ENCODE peak calls at places on chromosomes 1 and 21, in nine cellular contexts. One of them, this sample, is unnamed.

GRCh38 chr1:198892065-198892464 is 253.2 kb downstream of the PTPRC start:
- DNase-seq in lower lobe of right lung: no peak
- DNase-seq in anterior cingulate cortex: no peak
- DNase-seq in stimulated activated CD8-positive, alpha-beta memory T cell treated with anti-CD3 and anti-CD28 coated beads, Interleukin-15, amount 100 ng/mL, for 48 hours: no peak
- DNase-seq in NCI-H146: peak
- DNase-seq in activated CD4-positive, alpha-beta T cell treated with anti-CD3 and anti-CD28 coated beads for 48 hours: no peak
- DNase-seq in CD4-positive, alpha-beta memory T cell: no peak
- DNase-seq in EL: peak
- DNase-seq in endodermal cell: no peak
- DNase-seq in this sample: no peak

GRCh38 chr1:40301541-40302299 is 15.4 kb downstream of the COL9A2 start:
- DNase-seq in EL: no peak
- DNase-seq in CD4-positive, alpha-beta memory T cell: no peak
- DNase-seq in lower lobe of right lung: no peak
- DNase-seq in activated CD4-positive, alpha-beta T cell treated with anti-CD3 and anti-CD28 coated beads for 48 hours: no peak
- DNase-seq in stimulated activated CD8-positive, alpha-beta memory T cell treated with anti-CD3 and anti-CD28 coated beads, Interleukin-15, amount 100 ng/mL, for 48 hours: no peak
- DNase-seq in anterior cingulate cortex: no peak
- DNase-seq in endodermal cell: no peak
- DNase-seq in NCI-H146: no peak
- DNase-seq in this sample: no peak

GRCh38 chr21:35211767-35212166 is 162.7 kb upstream of the RUNX1 start:
- DNase-seq in stimulated activated CD8-positive, alpha-beta memory T cell treated with anti-CD3 and anti-CD28 coated beads, Interleukin-15, amount 100 ng/mL, for 48 hours: no peak
- DNase-seq in endodermal cell: no peak
- DNase-seq in CD4-positive, alpha-beta memory T cell: no peak
- DNase-seq in activated CD4-positive, alpha-beta T cell treated with anti-CD3 and anti-CD28 coated beads for 48 hours: no peak
- DNase-seq in anterior cingulate cortex: no peak
- DNase-seq in NCI-H146: no peak
- DNase-seq in EL: no peak
- DNase-seq in lower lobe of right lung: no peak
- DNase-seq in this sample: no peak

GRCh38 chr1:225828706-225829344 is 18.9 kb downstream of the EPHX1 start:
- DNase-seq in endodermal cell: no peak
- DNase-seq in EL: no peak
- DNase-seq in NCI-H146: no peak
- DNase-seq in stimulated activated CD8-positive, alpha-beta memory T cell treated with anti-CD3 and anti-CD28 coated beads, Interleukin-15, amount 100 ng/mL, for 48 hours: no peak
- DNase-seq in lower lobe of right lung: no peak
- DNase-seq in anterior cingulate cortex: no peak
- DNase-seq in CD4-positive, alpha-beta memory T cell: no peak
- DNase-seq in activated CD4-positive, alpha-beta T cell treated with anti-CD3 and anti-CD28 coated beads for 48 hours: no peak
- DNase-seq in this sample: no peak

GRCh38 chr1:29197590-29197924 is 15.9 kb upstream of the SRSF4 start:
- DNase-seq in CD4-positive, alpha-beta memory T cell: no peak
- DNase-seq in NCI-H146: no peak
- DNase-seq in lower lobe of right lung: no peak
- DNase-seq in endodermal cell: peak
- DNase-seq in anterior cingulate cortex: no peak
- DNase-seq in EL: peak
- DNase-seq in activated CD4-positive, alpha-beta T cell treated with anti-CD3 and anti-CD28 coated beads for 48 hours: peak
- DNase-seq in stimulated activated CD8-positive, alpha-beta memory T cell treated with anti-CD3 and anti-CD28 coated beads, Interleukin-15, amount 100 ng/mL, for 48 hours: peak
- DNase-seq in this sample: peak

GRCh38 chr1:89763649-89763986 is 57.2 kb upstream of the LRRC8D start:
- DNase-seq in endodermal cell: no peak
- DNase-seq in anterior cingulate cortex: no peak
- DNase-seq in stimulated activated CD8-positive, alpha-beta memory T cell treated with anti-CD3 and anti-CD28 coated beads, Interleukin-15, amount 100 ng/mL, for 48 hours: no peak
- DNase-seq in EL: no peak
- DNase-seq in activated CD4-positive, alpha-beta T cell treated with anti-CD3 and anti-CD28 coated beads for 48 hours: no peak
- DNase-seq in NCI-H146: no peak
- DNase-seq in CD4-positive, alpha-beta memory T cell: no peak
- DNase-seq in lower lobe of right lung: no peak
- DNase-seq in this sample: no peak

GRCh38 chr21:17527240-17527639 is 14.4 kb downstream of the CXADR start:
- DNase-seq in anterior cingulate cortex: no peak
- DNase-seq in stimulated activated CD8-positive, alpha-beta memory T cell treated with anti-CD3 and anti-CD28 coated beads, Interleukin-15, amount 100 ng/mL, for 48 hours: no peak
- DNase-seq in endodermal cell: no peak
- DNase-seq in EL: no peak
- DNase-seq in lower lobe of right lung: no peak
- DNase-seq in activated CD4-positive, alpha-beta T cell treated with anti-CD3 and anti-CD28 coated beads for 48 hours: no peak
- DNase-seq in CD4-positive, alpha-beta memory T cell: no peak
- DNase-seq in NCI-H146: no peak
- DNase-seq in this sample: no peak

GRCh38 chr1:40362199-40362598 is 11.3 kb upstream of the SMAP2 start:
- DNase-seq in endodermal cell: no peak
- DNase-seq in EL: no peak
- DNase-seq in NCI-H146: no peak
- DNase-seq in activated CD4-positive, alpha-beta T cell treated with anti-CD3 and anti-CD28 coated beads for 48 hours: no peak
- DNase-seq in stimulated activated CD8-positive, alpha-beta memory T cell treated with anti-CD3 and anti-CD28 coated beads, Interleukin-15, amount 100 ng/mL, for 48 hours: no peak
- DNase-seq in CD4-positive, alpha-beta memory T cell: no peak
- DNase-seq in anterior cingulate cortex: no peak
- DNase-seq in lower lobe of right lung: no peak
- DNase-seq in this sample: no peak

GRCh38 chr21:41322496-41323382 is 6.1 kb downstream of the FAM3B start:
- DNase-seq in activated CD4-positive, alpha-beta T cell treated with anti-CD3 and anti-CD28 coated beads for 48 hours: no peak
- DNase-seq in anterior cingulate cortex: no peak
- DNase-seq in EL: no peak
- DNase-seq in CD4-positive, alpha-beta memory T cell: no peak
- DNase-seq in stimulated activated CD8-positive, alpha-beta memory T cell treated with anti-CD3 and anti-CD28 coated beads, Interleukin-15, amount 100 ng/mL, for 48 hours: no peak
- DNase-seq in NCI-H146: no peak
- DNase-seq in lower lobe of right lung: no peak
- DNase-seq in endodermal cell: peak
- DNase-seq in this sample: no peak

GRCh38 chr1:112803906-112804762 is 89.0 kb upstream of the PPM1J start:
- DNase-seq in lower lobe of right lung: peak
- DNase-seq in anterior cingulate cortex: peak
- DNase-seq in activated CD4-positive, alpha-beta T cell treated with anti-CD3 and anti-CD28 coated beads for 48 hours: peak
- DNase-seq in CD4-positive, alpha-beta memory T cell: no peak
- DNase-seq in endodermal cell: peak
- DNase-seq in EL: peak
- DNase-seq in NCI-H146: peak
- DNase-seq in stimulated activated CD8-positive, alpha-beta memory T cell treated with anti-CD3 and anti-CD28 coated beads, Interleukin-15, amount 100 ng/mL, for 48 hours: peak
- DNase-seq in this sample: peak

GRCh38 chr1:36392836-36393235 is 4.9 kb downstream of the LSM10 start:
- DNase-seq in NCI-H146: no peak
- DNase-seq in anterior cingulate cortex: no peak
- DNase-seq in endodermal cell: no peak
- DNase-seq in EL: no peak
- DNase-seq in activated CD4-positive, alpha-beta T cell treated with anti-CD3 and anti-CD28 coated beads for 48 hours: no peak
- DNase-seq in stimulated activated CD8-positive, alpha-beta memory T cell treated with anti-CD3 and anti-CD28 coated beads, Interleukin-15, amount 100 ng/mL, for 48 hours: no peak
- DNase-seq in CD4-positive, alpha-beta memory T cell: no peak
- DNase-seq in lower lobe of right lung: no peak
- DNase-seq in this sample: no peak

GRCh38 chr1:40817791-40818263 is 34.2 kb downstream of the KCNQ4 start:
- DNase-seq in stimulated activated CD8-positive, alpha-beta memory T cell treated with anti-CD3 and anti-CD28 coated beads, Interleukin-15, amount 100 ng/mL, for 48 hours: no peak
- DNase-seq in endodermal cell: no peak
- DNase-seq in anterior cingulate cortex: no peak
- DNase-seq in EL: no peak
- DNase-seq in lower lobe of right lung: no peak
- DNase-seq in NCI-H146: no peak
- DNase-seq in activated CD4-positive, alpha-beta T cell treated with anti-CD3 and anti-CD28 coated beads for 48 hours: no peak
- DNase-seq in CD4-positive, alpha-beta memory T cell: no peak
- DNase-seq in this sample: peak

GRCh38 chr1:25614466-25615171 is 2.0 kb upstream of the MAN1C1 start:
- DNase-seq in anterior cingulate cortex: no peak
- DNase-seq in EL: no peak
- DNase-seq in CD4-positive, alpha-beta memory T cell: no peak
- DNase-seq in lower lobe of right lung: no peak
- DNase-seq in endodermal cell: no peak
- DNase-seq in activated CD4-positive, alpha-beta T cell treated with anti-CD3 and anti-CD28 coated beads for 48 hours: no peak
- DNase-seq in stimulated activated CD8-positive, alpha-beta memory T cell treated with anti-CD3 and anti-CD28 coated beads, Interleukin-15, amount 100 ng/mL, for 48 hours: no peak
- DNase-seq in NCI-H146: no peak
- DNase-seq in this sample: no peak

GRCh38 chr21:42520628-42521253 is 7.1 kb downstream of the SLC37A1 start:
- DNase-seq in CD4-positive, alpha-beta memory T cell: no peak
- DNase-seq in stimulated activated CD8-positive, alpha-beta memory T cell treated with anti-CD3 and anti-CD28 coated beads, Interleukin-15, amount 100 ng/mL, for 48 hours: no peak
- DNase-seq in NCI-H146: no peak
- DNase-seq in endodermal cell: peak
- DNase-seq in EL: no peak
- DNase-seq in lower lobe of right lung: no peak
- DNase-seq in anterior cingulate cortex: no peak
- DNase-seq in activated CD4-positive, alpha-beta T cell treated with anti-CD3 and anti-CD28 coated beads for 48 hours: no peak
- DNase-seq in this sample: no peak

GRCh38 chr1:194341587-194341986 is 1155.2 kb upstream of the B3GALT2 start:
- DNase-seq in NCI-H146: no peak
- DNase-seq in lower lobe of right lung: no peak
- DNase-seq in CD4-positive, alpha-beta memory T cell: no peak
- DNase-seq in stimulated activated CD8-positive, alpha-beta memory T cell treated with anti-CD3 and anti-CD28 coated beads, Interleukin-15, amount 100 ng/mL, for 48 hours: no peak
- DNase-seq in activated CD4-positive, alpha-beta T cell treated with anti-CD3 and anti-CD28 coated beads for 48 hours: no peak
- DNase-seq in EL: no peak
- DNase-seq in endodermal cell: no peak
- DNase-seq in anterior cingulate cortex: no peak
- DNase-seq in this sample: peak

GRCh38 chr1:230215049-230215448 is 148.0 kb downstream of the GALNT2 start:
- DNase-seq in activated CD4-positive, alpha-beta T cell treated with anti-CD3 and anti-CD28 coated beads for 48 hours: no peak
- DNase-seq in anterior cingulate cortex: no peak
- DNase-seq in CD4-positive, alpha-beta memory T cell: no peak
- DNase-seq in stimulated activated CD8-positive, alpha-beta memory T cell treated with anti-CD3 and anti-CD28 coated beads, Interleukin-15, amount 100 ng/mL, for 48 hours: no peak
- DNase-seq in lower lobe of right lung: no peak
- DNase-seq in EL: no peak
- DNase-seq in NCI-H146: peak
- DNase-seq in endodermal cell: peak
- DNase-seq in this sample: no peak

GRCh38 chr1:181134543-181135461 is 46.3 kb downstream of the IER5 start:
- DNase-seq in stimulated activated CD8-positive, alpha-beta memory T cell treated with anti-CD3 and anti-CD28 coated beads, Interleukin-15, amount 100 ng/mL, for 48 hours: peak
- DNase-seq in lower lobe of right lung: peak
- DNase-seq in NCI-H146: peak
- DNase-seq in EL: peak
- DNase-seq in anterior cingulate cortex: no peak
- DNase-seq in activated CD4-positive, alpha-beta T cell treated with anti-CD3 and anti-CD28 coated beads for 48 hours: peak
- DNase-seq in endodermal cell: no peak
- DNase-seq in CD4-positive, alpha-beta memory T cell: no peak
- DNase-seq in this sample: peak

GRCh38 chr1:25109527-25109926 is 122.8 kb downstream of the SYF2 start:
- DNase-seq in NCI-H146: no peak
- DNase-seq in EL: no peak
- DNase-seq in endodermal cell: no peak
- DNase-seq in activated CD4-positive, alpha-beta T cell treated with anti-CD3 and anti-CD28 coated beads for 48 hours: no peak
- DNase-seq in lower lobe of right lung: no peak
- DNase-seq in CD4-positive, alpha-beta memory T cell: peak
- DNase-seq in stimulated activated CD8-positive, alpha-beta memory T cell treated with anti-CD3 and anti-CD28 coated beads, Interleukin-15, amount 100 ng/mL, for 48 hours: no peak
- DNase-seq in anterior cingulate cortex: no peak
- DNase-seq in this sample: peak

GRCh38 chr1:182143825-182144661 is 82.5 kb upstream of the ZNF648 start:
- DNase-seq in EL: peak
- DNase-seq in endodermal cell: peak
- DNase-seq in lower lobe of right lung: peak
- DNase-seq in stimulated activated CD8-positive, alpha-beta memory T cell treated with anti-CD3 and anti-CD28 coated beads, Interleukin-15, amount 100 ng/mL, for 48 hours: no peak
- DNase-seq in activated CD4-positive, alpha-beta T cell treated with anti-CD3 and anti-CD28 coated beads for 48 hours: no peak
- DNase-seq in CD4-positive, alpha-beta memory T cell: no peak
- DNase-seq in NCI-H146: no peak
- DNase-seq in anterior cingulate cortex: peak
- DNase-seq in this sample: no peak

GRCh38 chr1:50978144-50978851 is 8.3 kb downstream of the CDKN2C start:
- DNase-seq in anterior cingulate cortex: peak
- DNase-seq in lower lobe of right lung: peak
- DNase-seq in stimulated activated CD8-positive, alpha-beta memory T cell treated with anti-CD3 and anti-CD28 coated beads, Interleukin-15, amount 100 ng/mL, for 48 hours: no peak
- DNase-seq in endodermal cell: peak
- DNase-seq in CD4-positive, alpha-beta memory T cell: peak
- DNase-seq in EL: peak
- DNase-seq in NCI-H146: peak
- DNase-seq in activated CD4-positive, alpha-beta T cell treated with anti-CD3 and anti-CD28 coated beads for 48 hours: peak
- DNase-seq in this sample: no peak

This sample was measured in CD4-positive, CD25-positive, alpha-beta regulatory T cell.